ENCODE peak calls at places on chromosomes 11 and 22, in six cellular contexts. Q, B, A, D, Y and U are unnamed samples.

GRCh38 chr11:32562839-32563599 is 20.6 kb upstream of the EIF3M start:
- DNase-seq in Y (no peak), Q (no peak), B (no peak), A (no peak), D (no peak), U (no peak)

GRCh38 chr11:111387318-111387863 is 8.3 kb upstream of the POU2AF1 start:
- DNase-seq in D (no peak), Y (no peak), Q (no peak), B (no peak), A (no peak), U (no peak)

GRCh38 chr11:48669146-48669545 is 180.6 kb downstream of the OR4A47 start:
- DNase-seq in D (no peak), Q (no peak), A (no peak), Y (no peak), B (no peak), U (no peak)

GRCh38 chr22:21961886-21962654 is 9.4 kb upstream of the PPM1F start:
- DNase-seq in Y (no peak), D (no peak), A (peak; percentile 78), B (no peak), Q (no peak), U (no peak)

GRCh38 chr22:44100411-44100810 is 76.3 kb downstream of the PARVB start:
- DNase-seq in D (no peak), A (no peak), Q (no peak), B (no peak), Y (no peak), U (no peak)

GRCh38 chr11:113690619-113691569 is 15.2 kb downstream of the TMPRSS5 start:
- DNase-seq in B (peak; percentile 63), Y (no peak), D (no peak), A (peak; percentile 91), Q (peak; percentile 13), U (peak; percentile 78)

GRCh38 chr11:59283311-59283710 is 70.6 kb upstream of the MPEG1 start:
- DNase-seq in Y (no peak), A (no peak), Q (no peak), B (peak; percentile 46), D (no peak), U (no peak)

GRCh38 chr11:94457118-94458029 is 36.3 kb downstream of the MRE11 start:
- DNase-seq in B (no peak), A (no peak), D (no peak), Q (no peak), Y (no peak), U (no peak)

GRCh38 chr11:73856001-73856663 is 20.5 kb downstream of the COA4 start:
- DNase-seq in Y (no peak), D (no peak), A (no peak), B (no peak), Q (no peak), U (no peak)

GRCh38 chr11:95877288-95877687 is 46.6 kb downstream of the MTMR2 start:
- DNase-seq in A (peak; percentile 96), Y (no peak), Q (no peak), D (no peak), B (no peak), U (no peak)

GRCh38 chr11:73404048-73404447 is 27.8 kb downstream of the RELT start:
- DNase-seq in Q (peak; percentile 74), A (peak; percentile 70), B (no peak), D (no peak), Y (peak; percentile 81), U (peak; percentile 74)

GRCh38 chr11:197741-198235 is 4.9 kb downstream of the SCGB1C1 start:
- DNase-seq in A (no peak), Y (no peak), B (no peak), Q (no peak), D (no peak), U (no peak)

GRCh38 chr11:59436169-59436568 is at the start of gene OR5A1:
- DNase-seq in B (no peak), Q (no peak), Y (no peak), A (no peak), D (no peak), U (no peak)

GRCh38 chr11:126502159-126502558 is 146.7 kb downstream of the ST3GAL4 start:
- DNase-seq in B (no peak), A (no peak), D (no peak), Q (no peak), Y (no peak), U (no peak)

GRCh38 chr11:19259487-19260345 is 19.0 kb upstream of the E2F8 start:
- DNase-seq in D (peak; percentile 60), Q (no peak), B (peak; percentile 89), Y (peak; percentile 73), A (peak; percentile 75), U (peak; percentile 77)

GRCh38 chr11:78786086-78786485 is 211.4 kb upstream of the NARS2 start:
- DNase-seq in B (no peak), Y (no peak), Q (no peak), A (no peak), D (no peak), U (no peak)

GRCh38 chr11:8018742-8019631 is 31.9 kb downstream of the EIF3F start:
- DNase-seq in A (peak; percentile 91), Q (peak; percentile 22), D (peak; percentile 54), B (no peak), Y (peak; percentile 69), U (peak; percentile 77)

GRCh38 chr11:18394928-18395734 is 768 bp downstream of the LDHA start:
- DNase-seq in Q (no peak), A (peak; percentile 37), B (peak; percentile 78), D (peak; percentile 30), Y (peak; percentile 38), U (peak; percentile 37)

GRCh38 chr11:10529279-10529678 is 11.7 kb downstream of the RNF141 start:
- DNase-seq in B (no peak), D (no peak), A (peak; percentile 53), Q (no peak), Y (no peak), U (no peak)

GRCh38 chr22:49519117-49519737 is 308.4 kb downstream of the BRD1 start:
- DNase-seq in D (no peak), Q (no peak), Y (no peak), B (no peak), A (no peak), U (no peak)

GRCh38 chr11:69157156-69157821 is 1.6 kb downstream of the SMIM38 start:
- DNase-seq in D (no peak), A (peak; percentile 76), Q (peak; percentile 91), Y (no peak), B (no peak), U (no peak)

GRCh38 chr11:59207988-59208432 is 4.7 kb downstream of the MPEG1 start:
- DNase-seq in D (peak; percentile 58), A (peak; percentile 77), B (peak; percentile 79), Q (peak; percentile 48), Y (peak; percentile 57), U (peak; percentile 64)

GRCh38 chr22:41931701-41932269 is 5.2 kb upstream of the TNFRSF13C start:
- DNase-seq in Y (no peak), B (peak; percentile 93), A (no peak), D (peak; percentile 68), Q (no peak), U (no peak)

GRCh38 chr22:41929158-41929896 is 2.7 kb upstream of the TNFRSF13C start:
- DNase-seq in Q (no peak), B (peak; percentile 73), Y (no peak), D (peak; percentile 46), A (no peak), U (no peak)

GRCh38 chr22:41925783-41926460 is 684 bp downstream of the TNFRSF13C start:
- DNase-seq in Y (peak; percentile 71), Q (peak; percentile 45), D (peak; percentile 83), A (peak; percentile 76), B (peak; percentile 93), U (peak; percentile 82)

GRCh38 chr22:41928416-41929157 is 2.0 kb upstream of the TNFRSF13C start:
- DNase-seq in A (no peak), Q (no peak), D (peak; percentile 77), Y (no peak), B (peak; percentile 74), U (no peak)

GRCh38 chr22:41927813-41928212 is 1.2 kb upstream of the TNFRSF13C start:
- DNase-seq in B (peak; percentile 70), Y (no peak), Q (no peak), A (no peak), D (no peak), U (no peak)
- H3K4me1 ChIP-seq in B (peaks cover 91% of the 10 kb centered on the region), Y (no peaks in the 10 kb centered on the region), Q (peaks cover 35% of the 10 kb centered on the region), A (no peaks in the 10 kb centered on the region), D (peaks cover 19% of the 10 kb centered on the region), U (peaks cover 10% of the 10 kb centered on the region)

GRCh38 chr22:19271273-19271855 is 20.2 kb downstream of the CLTCL1 start:
- DNase-seq in B (no peak), D (no peak), Q (no peak), A (no peak), Y (no peak), U (no peak)
- H3K4me1 ChIP-seq in B (no peaks in the 10 kb centered on the region), D (no peaks in the 10 kb centered on the region), Q (peaks cover 31% of the 10 kb centered on the region), A (no peaks in the 10 kb centered on the region), Y (peaks cover 9% of the 10 kb centered on the region), U (peaks cover 3% of the 10 kb centered on the region)

GRCh38 chr11:44577231-44577834 is 11.9 kb downstream of the CD82 start:
- DNase-seq in Q (no peak), B (no peak), Y (no peak), D (no peak), A (no peak), U (no peak)
- H3K4me1 ChIP-seq in Q (no peaks in the 10 kb centered on the region), B (peaks cover 52% of the 10 kb centered on the region), Y (peaks cover 12% of the 10 kb centered on the region), D (peaks cover 19% of the 10 kb centered on the region), A (peaks cover 20% of the 10 kb centered on the region), U (peaks cover 13% of the 10 kb centered on the region)

GRCh38 chr11:5196067-5196466 is 4.4 kb downstream of the OR51V1 start:
- DNase-seq in Q (no peak), A (no peak), D (no peak), B (no peak), Y (no peak), U (no peak)

GRCh38 chr11:5200582-5200981 is at the start of gene OR51V1:
- DNase-seq in D (no peak), A (no peak), Y (no peak), Q (no peak), B (no peak), U (no peak)

GRCh38 chr11:5197538-5197937 is 2.9 kb downstream of the OR51V1 start:
- DNase-seq in Y (no peak), Q (no peak), A (peak; percentile 82), D (no peak), B (no peak), U (no peak)

GRCh38 chr11:5198285-5198684 is 2.2 kb downstream of the OR51V1 start:
- DNase-seq in Y (no peak), D (no peak), Q (no peak), B (no peak), A (no peak), U (no peak)

DNA sequence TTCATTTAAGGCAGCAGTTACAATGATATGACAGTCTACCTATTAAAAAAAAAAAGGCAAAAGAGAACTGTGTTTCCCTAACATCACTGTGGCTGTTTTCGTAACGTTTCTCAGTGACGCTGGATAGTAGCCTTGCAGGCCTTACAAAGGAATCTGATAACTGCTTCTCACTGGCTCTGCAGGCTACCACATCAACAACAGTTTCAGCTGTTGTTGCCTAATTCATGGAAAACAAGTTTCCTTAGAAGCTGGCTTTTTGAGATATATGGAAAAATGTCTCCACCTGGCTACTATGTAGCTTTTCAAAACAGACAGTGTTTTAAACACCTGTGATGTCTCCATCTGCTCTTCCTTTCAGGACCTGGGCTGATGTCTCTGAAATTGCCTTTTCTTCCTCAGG is 3.8 kb downstream of the OR51V1 start:
- DNase-seq in Y (no peak), Q (no peak), B (no peak), A (peak; percentile 35), D (no peak), U (no peak)
- H3K4me1 ChIP-seq in Y (no peaks in the 10 kb centered on the region), Q (no peaks in the 10 kb centered on the region), B (no peaks in the 10 kb centered on the region), A (peaks cover 15% of the 10 kb centered on the region), D (no peaks in the 10 kb centered on the region), U (no peaks in the 10 kb centered on the region)